ENCODE peak calls at places on chromosome 20, in seven cellular contexts. C, X, K, S, D, J and M are unnamed samples.

GRCh38 chr20:38034108-38034649 is 633 bp downstream of the RPRD1B start:
- DNase-seq in X (no peak), S (no peak), K (peak; percentile 35), D (no peak), J (no peak), C (no peak), M (no peak)

GRCh38 chr20:61588356-61589054 is 336.4 kb downstream of the CDH4 start:
- DNase-seq in X (peak; percentile 6), K (no peak), C (no peak), D (no peak), J (peak; percentile 64), S (peak; percentile 6), M (peak; percentile 4)

GRCh38 chr20:5207138-5207537 is 80.3 kb downstream of the CDS2 start:
- DNase-seq in K (no peak), D (no peak), C (no peak), S (no peak), J (no peak), X (no peak), M (no peak)

GRCh38 chr20:44137210-44137781 is 49.7 kb downstream of the JPH2 start:
- DNase-seq in X (no peak), C (no peak), J (peak; percentile 18), K (no peak), S (no peak), D (peak; percentile 45), M (no peak)

GRCh38 chr20:24891546-24892393 is 57.3 kb upstream of the CST7 start:
- DNase-seq in C (peak; percentile 61), D (no peak), X (no peak), J (no peak), S (no peak), K (peak; percentile 14), M (no peak)

GRCh38 chr20:10609276-10609675 is 64.5 kb downstream of the JAG1 start:
- DNase-seq in C (no peak), S (no peak), K (peak; percentile 42), J (peak; percentile 89), D (peak; percentile 86), X (no peak), M (no peak)

GRCh38 chr20:59403261-59403961 is 103.0 kb downstream of the EDN3 start:
- DNase-seq in J (no peak), S (no peak), C (peak; percentile 73), D (no peak), X (peak; percentile 81), K (peak; percentile 62), M (peak; percentile 55)

GRCh38 chr20:52959125-52959524 is 13.0 kb upstream of the TSHZ2 start:
- DNase-seq in S (no peak), J (peak; percentile 49), K (no peak), C (no peak), X (no peak), D (no peak), M (no peak)

GRCh38 chr20:58652606-58653303 is 1.7 kb downstream of the STX16 start:
- DNase-seq in D (no peak), S (no peak), K (no peak), J (no peak), C (no peak), X (no peak), M (no peak)

GRCh38 chr20:38294334-38294592 is 9.7 kb upstream of the BPI start:
- DNase-seq in C (no peak), J (no peak), D (no peak), S (no peak), X (no peak), K (no peak), M (no peak)

GRCh38 chr20:33569290-33570094 is 79.6 kb downstream of the CBFA2T2 start:
- DNase-seq in D (no peak), J (no peak), X (no peak), C (no peak), K (no peak), S (peak; percentile 70), M (no peak)

GRCh38 chr20:51497542-51498467 is 44.7 kb downstream of the NFATC2 start:
- DNase-seq in J (no peak), S (no peak), C (no peak), D (peak; percentile 47), X (no peak), K (no peak), M (peak; percentile 55)

GRCh38 chr20:63152322-63153253 is 63.3 kb downstream of the YTHDF1 start:
- DNase-seq in D (no peak), X (peak; percentile 43), K (no peak), S (no peak), C (no peak), J (no peak), M (peak; percentile 28)

GRCh38 chr20:38175221-38176030 is 10.4 kb upstream of the TGM2 start:
- DNase-seq in X (no peak), D (no peak), J (no peak), K (no peak), S (no peak), C (no peak), M (no peak)

GRCh38 chr20:57708694-57709673 is 831 bp downstream of the PMEPA1 start:
- DNase-seq in D (peak; percentile 53), K (peak; percentile 49), S (no peak), X (peak; percentile 82), J (no peak), C (peak; percentile 72), M (no peak)

GRCh38 chr20:9087531-9088217 is 18.8 kb downstream of the PLCB4 start:
- DNase-seq in J (no peak), S (no peak), C (no peak), K (no peak), D (no peak), X (no peak), M (no peak)

GRCh38 chr20:62336329-62336728 is 30.8 kb downstream of the LAMA5 start:
- DNase-seq in D (no peak), K (no peak), X (peak; percentile 54), J (no peak), S (no peak), C (no peak), M (no peak)

DNA sequence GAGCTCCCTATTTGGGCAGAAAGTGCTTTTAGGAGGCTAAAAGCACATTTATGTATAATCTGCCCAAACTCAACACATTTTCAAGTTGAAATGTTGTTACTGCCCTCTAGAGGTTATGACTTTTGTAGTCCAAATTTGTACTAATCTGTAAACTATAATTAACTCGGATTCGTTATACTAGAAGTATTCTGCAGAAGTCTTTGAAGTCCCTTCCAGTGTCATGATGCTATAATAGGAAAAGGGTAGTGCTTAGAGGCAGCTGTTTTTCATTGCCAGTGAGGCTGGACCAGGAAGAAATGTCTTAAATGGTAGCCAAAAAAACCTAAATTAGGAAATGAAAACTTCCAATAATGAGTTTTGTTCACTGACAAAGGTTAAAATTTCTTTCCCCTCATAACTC is 44.8 kb upstream of the EMILIN3 start:
- DNase-seq in D (no peak), K (no peak), J (peak; percentile 67), C (no peak), S (no peak), X (no peak), M (no peak)
- TF ChIP-seq CTCF in D (peak; percentile 43), K (no peak), J (peak; percentile 23), C (peak; percentile 41), S (peak; percentile 70), X (no peak), M (peak; percentile 33)

GRCh38 chr20:17678886-17679285 is 3.2 kb downstream of the RRBP1 start:
- DNase-seq in C (no peak), S (no peak), D (no peak), J (no peak), K (no peak), X (no peak), M (no peak)
- H3K27ac ChIP-seq in C (peak overlapping the region; percentile 95), S (no peak overlapping the region), D (peak overlapping the region; percentile 82), J (no peak overlapping the region), K (no peak overlapping the region), X (no peak overlapping the region), M (peak overlapping the region; percentile 96)

GRCh38 chr20:32207626-32208498 is at the start of the genes PLAGL2 and POFUT1:
- DNase-seq in J (peak; percentile 85), D (peak; percentile 84), K (peak; percentile 92), X (peak; percentile 94), S (peak; percentile 46), C (peak; percentile 96), M (peak; percentile 94)
- TF ChIP-seq CTCF in J (peak; percentile 5), D (no peak), K (no peak), X (no peak), S (peak; percentile 59), C (no peak), M (peak; percentile 36)

DNA sequence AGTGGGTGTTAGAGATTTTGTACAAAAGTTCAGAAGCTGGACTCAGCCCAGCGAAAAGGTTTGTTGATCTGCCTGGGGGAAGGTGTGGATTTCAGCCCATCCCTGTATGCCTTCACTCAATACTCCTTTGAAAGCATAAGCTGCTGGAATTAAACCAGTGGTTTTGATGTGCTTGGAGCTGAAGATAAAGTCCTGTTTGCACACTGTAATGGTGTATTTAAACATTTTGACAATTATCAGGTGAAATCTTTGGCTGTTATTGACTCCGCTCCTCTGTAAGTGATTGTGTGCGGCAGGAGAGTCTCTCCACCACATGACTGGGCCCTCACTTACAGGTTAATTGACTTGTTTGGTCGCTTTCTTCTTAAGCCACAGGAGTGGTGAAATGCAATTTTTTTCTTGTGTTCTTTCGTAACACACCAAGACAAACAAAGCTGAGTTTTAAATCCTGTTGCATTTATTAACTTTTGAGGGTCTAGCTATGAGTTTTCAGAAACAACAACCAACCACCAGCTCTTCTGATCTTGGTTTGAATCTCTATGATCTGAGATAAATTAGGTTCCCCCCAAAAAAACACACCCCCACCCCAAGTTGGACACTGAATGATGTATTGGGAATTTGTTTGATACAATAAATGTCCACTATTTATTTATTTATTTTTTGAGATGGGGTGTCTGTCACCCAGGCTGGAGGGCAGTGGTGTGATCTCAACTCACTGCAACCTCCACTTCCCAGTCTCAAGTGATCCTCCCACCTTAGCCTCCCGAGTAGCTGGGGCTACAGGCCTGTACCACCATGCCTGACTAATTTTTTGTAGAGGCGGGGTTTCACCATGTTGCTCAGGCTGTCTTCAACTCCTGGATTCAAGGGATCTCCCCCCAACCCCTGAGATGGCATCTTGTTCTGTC is 46.3 kb upstream of the NCOA3 start:
- DNase-seq in X (no peak), D (no peak), K (no peak), J (peak; percentile 24), C (no peak), S (no peak), M (no peak)
- H3K27ac ChIP-seq in X (no peak overlapping the region), D (peak overlapping the region; percentile 63), K (no peak overlapping the region), J (no peak overlapping the region), C (peak overlapping the region; percentile 61), S (peak overlapping the region; percentile 93), M (peak overlapping the region; percentile 34)